ENCODE peak calls at places on chromosomes 4 and X, in eight cellular contexts. W is kidney tubule cell; F is CD4-positive, alpha-beta T cell; Y is endothelial cell of umbilical vein; B is activated naive CD8-positive, alpha-beta T cell treated with anti-CD3 and anti-CD28 coated beads, Interleukin-2, amount 50 U/mL, for 24 hours; G is T-helper 2 cell; L is activated naive CD4-positive, alpha-beta T cell treated with anti-CD3 and anti-CD28 coated beads, Interleukin-2, amount 50 U/mL, for 16 hours; J is stimulated activated CD8-positive, alpha-beta memory T cell treated with anti-CD3 and anti-CD28 coated beads, Interleukin-4, amount 100 ng/mL, for 24 hours. H is an unnamed sample.

GRCh38 chr4:16967722-16968121 is 69.3 kb upstream of the LDB2 start:
- DNase-seq in L (no peak), W (no peak), F (no peak), J (no peak), G (no peak), Y (peak), B (no peak), H (no peak)

GRCh38 chrX:49075347-49075746 is 1.5 kb upstream of the PRAF2 start:
- DNase-seq in B (no peak), W (no peak), Y (no peak), L (no peak), F (no peak), G (no peak), J (no peak), H (no peak)

GRCh38 chr4:136864580-136865185 is 667.6 kb downstream of the PCDH18 start:
- DNase-seq in Y (peak), J (no peak), F (no peak), L (no peak), W (peak), G (no peak), B (peak), H (peak)

GRCh38 chr4:75939890-75940691 is 722 bp downstream of the NAAA start:
- DNase-seq in Y (peak), G (peak), W (peak), B (peak), F (peak), L (peak), J (peak), H (no peak)

GRCh38 chrX:119826399-119826959 is 26.3 kb downstream of the UPF3B start:
- DNase-seq in F (no peak), B (no peak), Y (peak), L (no peak), W (peak), J (no peak), G (no peak), H (peak)

GRCh38 chr4:89835413-89835812 is 1.5 kb downstream of the SNCA start:
- DNase-seq in L (no peak), F (no peak), W (no peak), G (no peak), J (no peak), B (no peak), Y (no peak), H (no peak)

GRCh38 chrX:48896611-48897011 is 957 bp downstream of the TIMM17B start:
- DNase-seq in W (no peak), J (no peak), B (no peak), Y (no peak), L (no peak), G (no peak), F (no peak), H (no peak)

GRCh38 chr4:114603455-114603854 is 4.8 kb downstream of the UGT8 start:
- DNase-seq in G (no peak), Y (no peak), B (no peak), F (no peak), L (no peak), J (no peak), W (no peak), H (no peak)

GRCh38 chr4:123651127-123651526 is 254.5 kb downstream of the SPRY1 start:
- DNase-seq in G (no peak), B (no peak), W (no peak), Y (no peak), L (no peak), F (no peak), J (no peak), H (no peak)

GRCh38 chrX:42384956-42385355 is 393.0 kb downstream of the PPP1R2C start:
- DNase-seq in B (no peak), G (no peak), J (no peak), L (no peak), F (no peak), W (peak), Y (no peak), H (no peak)

GRCh38 chr4:69546121-69546520 is 50.4 kb upstream of the UGT2B4 start:
- DNase-seq in Y (no peak), B (no peak), G (no peak), L (no peak), F (no peak), J (no peak), W (peak), H (no peak)

GRCh38 chr4:154743683-154744340 is at the start of gene LRAT:
- DNase-seq in J (no peak), B (peak), W (peak), G (no peak), F (no peak), Y (no peak), L (peak), H (no peak)

GRCh38 chr4:16140520-16141249 is 56.9 kb upstream of the PROM1 start:
- DNase-seq in J (no peak), L (no peak), B (no peak), F (no peak), W (peak), G (no peak), Y (peak), H (no peak)

GRCh38 chr4:136690363-136690762 is 841.9 kb downstream of the PCDH18 start:
- DNase-seq in J (no peak), W (peak), B (no peak), L (no peak), Y (no peak), G (no peak), F (no peak), H (no peak)

GRCh38 chrX:101136235-101136634 is 38.2 kb downstream of the CENPI start:
- DNase-seq in B (no peak), Y (no peak), G (no peak), L (no peak), J (no peak), W (no peak), F (no peak), H (no peak)

GRCh38 chr4:18250564-18250963 is 229.0 kb upstream of the LCORL start:
- DNase-seq in Y (no peak), W (no peak), L (no peak), J (no peak), F (no peak), B (no peak), G (no peak), H (no peak)

GRCh38 chrX:103276581-103277002 is at the start of gene TCEAL5:
- DNase-seq in Y (no peak), G (no peak), L (no peak), F (no peak), B (no peak), J (no peak), W (no peak), H (no peak)

GRCh38 chrX:38571058-38571457 is 9.7 kb downstream of the TSPAN7 start:
- DNase-seq in L (no peak), G (no peak), J (no peak), F (no peak), W (no peak), Y (no peak), B (no peak), H (no peak)

GRCh38 chrX:46759645-46759974 is 692 bp upstream of the SLC9A7 start:
- DNase-seq in B (no peak), F (no peak), G (no peak), J (no peak), L (no peak), Y (no peak), W (no peak), H (no peak)

GRCh38 chr4:172868271-172868670 is 300.3 kb upstream of the GALNT7 start:
- DNase-seq in J (no peak), G (no peak), Y (no peak), W (no peak), B (no peak), F (no peak), L (no peak), H (no peak)

GRCh38 chr4:35038079-35038805 is 1206.1 kb downstream of the ARAP2 start:
- DNase-seq in F (no peak), L (no peak), B (no peak), W (no peak), J (no peak), Y (no peak), G (no peak), H (no peak)

GRCh38 chr4:7547368-7548040 is 112.8 kb upstream of the PSAPL1 start:
- DNase-seq in W (no peak), J (no peak), Y (no peak), B (no peak), F (no peak), G (no peak), L (no peak), H (no peak)

GRCh38 chr4:41687971-41688370 is 60.6 kb downstream of the PHOX2B start:
- DNase-seq in G (no peak), B (no peak), F (no peak), W (no peak), Y (no peak), L (no peak), J (no peak), H (no peak)

GRCh38 chr4:155818639-155819038 is 47.4 kb downstream of the ASIC5 start:
- DNase-seq in G (no peak), L (no peak), B (no peak), F (no peak), Y (no peak), W (no peak), J (no peak), H (no peak)

GRCh38 chr4:84681488-84682274 is 98.8 kb downstream of the CDS1 start:
- DNase-seq in Y (peak), F (no peak), B (no peak), L (no peak), J (no peak), W (peak), G (no peak), H (peak)

GRCh38 chrX:24412637-24413363 is 52.3 kb upstream of the PDK3 start:
- DNase-seq in W (no peak), L (no peak), Y (no peak), F (no peak), B (no peak), J (no peak), G (no peak), H (no peak)

GRCh38 chrX:42992199-42992943 is 214.4 kb upstream of the PPP1R2C start:
- DNase-seq in G (no peak), W (peak), Y (peak), L (no peak), B (no peak), J (no peak), F (no peak), H (peak)

GRCh38 chr4:7238300-7238960 is 46.1 kb downstream of the SORCS2 start:
- DNase-seq in J (no peak), B (no peak), W (no peak), L (no peak), F (no peak), G (no peak), Y (no peak), H (no peak)

GRCh38 chr4:141413366-141413765 is 192.7 kb downstream of the ZNF330 start:
- DNase-seq in Y (no peak), F (no peak), W (no peak), G (no peak), B (no peak), L (no peak), J (no peak), H (no peak)

GRCh38 chrX:11641368-11641767 is 24.4 kb downstream of the ARHGAP6 start:
- DNase-seq in J (no peak), G (no peak), L (no peak), F (no peak), B (no peak), Y (no peak), W (no peak), H (no peak)

GRCh38 chr4:151641167-151641566 is 119.6 kb downstream of the GATB start:
- DNase-seq in B (no peak), Y (no peak), L (no peak), G (no peak), F (no peak), W (peak), J (no peak), H (no peak)

GRCh38 chr4:11626046-11626445 is 197.4 kb upstream of the HS3ST1 start:
- DNase-seq in Y (no peak), F (no peak), L (no peak), J (no peak), B (no peak), G (no peak), W (peak), H (no peak)

GRCh38 chrX:101485212-101486064 is at the start of gene ARMCX4:
- DNase-seq in B (peak), J (peak), Y (peak), G (no peak), W (peak), L (peak), F (peak), H (peak)